ENCODE peak calls at places on chromosomes 6 and 20, in four cellular contexts. One of them, this sample, is unnamed.

GRCh38 chr20:276620-277495 is 13.7 kb downstream of the C20orf96 start:
- DNase-seq in IMR-90: no peak
- DNase-seq in H1: no peak
- DNase-seq in mesendoderm: no peak
- DNase-seq in this sample: no peak

GRCh38 chr20:33859157-33859695 is 48.1 kb downstream of the CHMP4B start:
- DNase-seq in IMR-90: no peak
- DNase-seq in H1: no peak
- DNase-seq in mesendoderm: no peak
- DNase-seq in this sample: no peak

GRCh38 chr20:17570347-17571152 is 675 bp downstream of the DSTN start:
- DNase-seq in IMR-90: peak
- DNase-seq in H1: peak
- DNase-seq in mesendoderm: peak
- DNase-seq in this sample: peak

GRCh38 chr6:7142228-7142801 is 34.6 kb downstream of the RREB1 start:
- DNase-seq in IMR-90: no peak
- DNase-seq in H1: no peak
- DNase-seq in mesendoderm: no peak
- DNase-seq in this sample: no peak

GRCh38 chr20:51884561-51884960 is 82.2 kb upstream of the SALL4 start:
- DNase-seq in IMR-90: peak
- DNase-seq in H1: no peak
- DNase-seq in mesendoderm: peak
- DNase-seq in this sample: no peak

GRCh38 chr20:50582591-50583234 is 72.5 kb downstream of the PTPN1 start:
- DNase-seq in IMR-90: no peak
- DNase-seq in H1: no peak
- DNase-seq in mesendoderm: no peak
- DNase-seq in this sample: no peak

GRCh38 chr20:34088305-34088870 is 23.7 kb downstream of the EIF2S2 start:
- DNase-seq in IMR-90: no peak
- DNase-seq in H1: no peak
- DNase-seq in mesendoderm: no peak
- DNase-seq in this sample: no peak

GRCh38 chr6:66948106-66948505 is 1241.1 kb upstream of the EYS start:
- DNase-seq in IMR-90: no peak
- DNase-seq in H1: no peak
- DNase-seq in mesendoderm: no peak
- DNase-seq in this sample: no peak

GRCh38 chr20:39473533-39473932 is 511.4 kb downstream of the DHX35 start:
- DNase-seq in IMR-90: no peak
- DNase-seq in H1: no peak
- DNase-seq in mesendoderm: no peak
- DNase-seq in this sample: no peak

GRCh38 chr6:48151142-48151541 is 40.1 kb upstream of the PTCHD4 start:
- DNase-seq in IMR-90: no peak
- DNase-seq in H1: no peak
- DNase-seq in mesendoderm: no peak
- DNase-seq in this sample: no peak

GRCh38 chr6:24520929-24521546 is 26.3 kb downstream of the ALDH5A1 start:
- DNase-seq in IMR-90: peak
- DNase-seq in H1: peak
- DNase-seq in mesendoderm: peak
- DNase-seq in this sample: no peak

GRCh38 chr6:145569140-145569539 is 166.2 kb downstream of the EPM2A start:
- DNase-seq in IMR-90: peak
- DNase-seq in H1: no peak
- DNase-seq in mesendoderm: no peak
- DNase-seq in this sample: no peak

GRCh38 chr20:46251211-46251673 is 57.1 kb downstream of the CDH22 start:
- DNase-seq in IMR-90: no peak
- DNase-seq in H1: peak
- DNase-seq in mesendoderm: peak
- DNase-seq in this sample: peak

GRCh38 chr6:112482373-112482772 is 135.2 kb downstream of the RFPL4B start:
- DNase-seq in IMR-90: no peak
- DNase-seq in H1: no peak
- DNase-seq in mesendoderm: no peak
- DNase-seq in this sample: no peak
- H2BK120ac ChIP-seq in IMR-90: no peak
- H2BK120ac ChIP-seq in H1: no peak
- H2BK120ac ChIP-seq in mesendoderm: no peak
- H2BK120ac ChIP-seq in this sample: no peak

GRCh38 chr6:32222333-32223230 is 1.3 kb downstream of the NOTCH4 start:
- DNase-seq in IMR-90: no peak
- DNase-seq in H1: no peak
- DNase-seq in mesendoderm: no peak
- DNase-seq in this sample: no peak
- H2BK120ac ChIP-seq in IMR-90: no peak
- H2BK120ac ChIP-seq in H1: no peak
- H2BK120ac ChIP-seq in mesendoderm: no peak
- H2BK120ac ChIP-seq in this sample: no peak

GRCh38 chr20:35618032-35618371 is 2.4 kb downstream of the SPAG4 start:
- DNase-seq in IMR-90: no peak
- DNase-seq in H1: no peak
- DNase-seq in mesendoderm: no peak
- DNase-seq in this sample: no peak
- H2BK120ac ChIP-seq in IMR-90: no peak
- H2BK120ac ChIP-seq in H1: no peak
- H2BK120ac ChIP-seq in mesendoderm: no peak
- H2BK120ac ChIP-seq in this sample: no peak

GRCh38 chr6:148507774-148508173 is 165.1 kb downstream of the SASH1 start:
- DNase-seq in IMR-90: peak
- DNase-seq in H1: no peak
- DNase-seq in mesendoderm: no peak
- DNase-seq in this sample: no peak

GRCh38 chr6:148509789-148510581 is 167.3 kb downstream of the SASH1 start:
- DNase-seq in IMR-90: peak
- DNase-seq in H1: no peak
- DNase-seq in mesendoderm: peak
- DNase-seq in this sample: no peak

GRCh38 chr6:148509152-148509571 is 166.5 kb downstream of the SASH1 start:
- DNase-seq in IMR-90: peak
- DNase-seq in H1: no peak
- DNase-seq in mesendoderm: no peak
- DNase-seq in this sample: no peak

GRCh38 chr6:148513145-148514071 is 170.8 kb downstream of the SASH1 start:
- DNase-seq in IMR-90: peak
- DNase-seq in H1: no peak
- DNase-seq in mesendoderm: peak
- DNase-seq in this sample: no peak

DNA sequence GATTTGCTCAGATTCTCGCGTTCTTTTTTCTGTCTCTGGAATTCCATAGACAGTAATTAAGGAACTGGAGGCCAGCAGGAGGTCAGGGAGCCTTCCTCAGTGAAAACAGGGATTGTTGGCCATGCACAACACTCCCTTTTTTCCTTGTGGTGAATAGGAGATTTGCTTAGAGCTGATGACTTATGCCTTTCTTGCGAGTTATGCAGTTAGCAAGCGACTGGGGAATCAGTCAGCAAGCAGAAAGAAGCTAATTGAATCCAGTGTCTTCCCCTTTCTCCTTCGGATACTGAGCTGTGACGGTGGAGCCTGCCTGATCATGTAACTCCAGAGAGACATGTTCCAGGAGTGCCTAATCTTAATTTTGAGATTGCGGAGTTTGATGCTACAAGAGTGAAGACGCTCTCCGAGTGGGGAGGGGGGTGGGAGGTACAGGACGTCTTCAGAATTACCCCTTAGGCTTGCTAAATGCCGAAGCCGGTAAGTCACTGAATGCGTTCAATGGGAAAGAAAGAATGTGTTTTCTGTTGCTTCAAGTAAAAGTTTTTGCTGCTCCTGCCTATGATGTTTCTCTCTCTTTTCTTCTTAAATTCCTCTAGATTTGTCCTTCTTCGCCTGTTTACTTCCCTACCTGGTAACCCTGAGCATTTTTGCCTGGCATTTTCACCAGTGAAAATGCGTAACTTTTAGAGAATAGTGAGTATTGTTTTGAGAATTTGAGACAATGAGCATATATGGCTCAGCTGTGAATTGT is 165.9 kb downstream of the SASH1 start:
- DNase-seq in IMR-90: peak
- DNase-seq in H1: no peak
- DNase-seq in mesendoderm: peak
- DNase-seq in this sample: peak
- H2BK120ac ChIP-seq in IMR-90: peak
- H2BK120ac ChIP-seq in H1: no peak
- H2BK120ac ChIP-seq in mesendoderm: no peak
- H2BK120ac ChIP-seq in this sample: no peak

GRCh38 chr6:139519571-139520031 is 145.2 kb upstream of the CITED2 start:
- DNase-seq in IMR-90: peak
- DNase-seq in H1: no peak
- DNase-seq in mesendoderm: peak
- DNase-seq in this sample: no peak

GRCh38 chr6:139521338-139521737 is 146.9 kb upstream of the CITED2 start:
- DNase-seq in IMR-90: no peak
- DNase-seq in H1: no peak
- DNase-seq in mesendoderm: no peak
- DNase-seq in this sample: no peak

GRCh38 chr6:139520321-139520768 is 145.9 kb upstream of the CITED2 start:
- DNase-seq in IMR-90: no peak
- DNase-seq in H1: no peak
- DNase-seq in mesendoderm: peak
- DNase-seq in this sample: no peak

GRCh38 chr6:139519097-139519496 is 144.6 kb upstream of the CITED2 start:
- DNase-seq in IMR-90: no peak
- DNase-seq in H1: no peak
- DNase-seq in mesendoderm: no peak
- DNase-seq in this sample: no peak

GRCh38 chr6:139518556-139519091 is 144.2 kb upstream of the CITED2 start:
- DNase-seq in IMR-90: no peak
- DNase-seq in H1: no peak
- DNase-seq in mesendoderm: peak
- DNase-seq in this sample: no peak
- H2BK120ac ChIP-seq in IMR-90: no peak
- H2BK120ac ChIP-seq in H1: no peak
- H2BK120ac ChIP-seq in mesendoderm: no peak
- H2BK120ac ChIP-seq in this sample: no peak

This sample was measured in neuronal stem cell.